ENCODE peak calls at places on chromosomes 13 and 19, in five cellular contexts. F is tibial nerve, E is HAP-1, J is AG09309, R is HFF-Myc. A is an unnamed sample.

GRCh38 chr13:75931116-75931515 is 295.0 kb downstream of the LMO7 start:
- DNase-seq in R (no peak), E (no peak), F (no peak), J (no peak), A (peak)

GRCh38 chr13:50809133-50810090 is 34.1 kb downstream of the DLEU7 start:
- DNase-seq in E (no peak), F (no peak), R (no peak), J (peak), A (no peak)

GRCh38 chr19:13014921-13015280 is 19.6 kb downstream of the NFIX start:
- DNase-seq in R (no peak), J (no peak), E (no peak), F (no peak), A (no peak)

GRCh38 chr13:76976488-76976887 is 15.4 kb upstream of the CLN5 start:
- DNase-seq in R (peak), E (no peak), F (no peak), J (no peak), A (peak)

GRCh38 chr13:26498524-26499208 is 58.8 kb upstream of the WASF3 start:
- DNase-seq in E (no peak), J (no peak), F (no peak), R (no peak), A (no peak)

GRCh38 chr13:41512441-41512840 is 55.1 kb downstream of the RGCC start:
- DNase-seq in E (no peak), F (no peak), J (no peak), R (no peak), A (no peak)

GRCh38 chr19:6580313-6580712 is 10.6 kb downstream of the CD70 start:
- DNase-seq in R (peak), E (no peak), J (no peak), F (no peak), A (peak)

GRCh38 chr19:49020931-49021895 is 2.9 kb downstream of the CGB3 start:
- DNase-seq in J (no peak), F (no peak), E (no peak), R (no peak), A (no peak)

GRCh38 chr19:15954820-15955219 is 6.0 kb downstream of the OR10H4 start:
- DNase-seq in J (no peak), E (no peak), F (no peak), R (no peak), A (no peak)

GRCh38 chr13:33366469-33367062 is 81.0 kb upstream of the STARD13 start:
- DNase-seq in F (no peak), R (no peak), E (no peak), J (no peak), A (no peak)

GRCh38 chr19:18833849-18834643 is 2.3 kb downstream of the UPF1 start:
- DNase-seq in E (peak), R (no peak), J (no peak), F (no peak), A (no peak)

GRCh38 chr13:101018720-101019119 is 344.1 kb upstream of the TMTC4 start:
- DNase-seq in R (no peak), E (no peak), F (no peak), J (no peak), A (peak)

GRCh38 chr19:47729468-47729798 is 15.9 kb upstream of the NOP53 start:
- DNase-seq in E (no peak), F (peak), J (no peak), R (peak), A (no peak)

GRCh38 chr13:31725841-31726240 is 13.5 kb upstream of the RXFP2 start:
- DNase-seq in R (no peak), E (no peak), F (no peak), J (no peak), A (no peak)

GRCh38 chr19:18417250-18418033 is 1.8 kb upstream of the SSBP4 start:
- DNase-seq in E (peak), J (no peak), R (no peak), F (no peak), A (no peak)

GRCh38 chr19:40143612-40144011 is 47.6 kb upstream of the MAP3K10 start:
- DNase-seq in E (no peak), F (peak), R (peak), J (no peak), A (no peak)

GRCh38 chr13:62137629-62138405 is 722.2 kb upstream of the PCDH20 start:
- DNase-seq in R (no peak), J (no peak), F (no peak), E (no peak), A (no peak)

GRCh38 chr13:35285677-35286076 is 190.8 kb downstream of the MAB21L1 start:
- DNase-seq in E (no peak), J (no peak), F (no peak), R (no peak), A (no peak)

GRCh38 chr13:40637644-40638043 is 28.8 kb downstream of the FOXO1 start:
- DNase-seq in J (no peak), R (no peak), E (no peak), F (no peak), A (no peak)

GRCh38 chr19:32908641-32909190 is 39.1 kb upstream of the SLC7A9 start:
- DNase-seq in J (no peak), F (no peak), E (no peak), R (no peak), A (no peak)

GRCh38 chr19:12794196-12794921 is 3.1 kb downstream of the JUNB start:
- DNase-seq in R (no peak), J (no peak), F (no peak), E (no peak), A (no peak)

GRCh38 chr19:17455711-17456123 is 5.0 kb downstream of the NXNL1 start:
- DNase-seq in R (no peak), E (no peak), J (no peak), F (no peak), A (no peak)

GRCh38 chr19:5170329-5170745 is 170.3 kb downstream of the PTPRS start:
- DNase-seq in J (no peak), E (no peak), F (no peak), R (no peak), A (no peak)

GRCh38 chr19:8017808-8018207 is 12.4 kb upstream of the ELAVL1 start:
- DNase-seq in J (no peak), F (no peak), E (no peak), R (no peak), A (no peak)

GRCh38 chr13:113126265-113127150 is 3.9 kb downstream of the F10 start:
- DNase-seq in E (no peak), F (no peak), J (no peak), R (no peak), A (no peak)

GRCh38 chr13:42777476-42777875 is 3.9 kb upstream of the FAM216B start:
- DNase-seq in F (no peak), E (no peak), R (no peak), J (no peak), A (no peak)

GRCh38 chr13:75693227-75693626 is 57.1 kb downstream of the LMO7 start:
- DNase-seq in F (no peak), R (no peak), E (no peak), J (no peak), A (no peak)

GRCh38 chr13:47188802-47189201 is 291.9 kb upstream of the HTR2A start:
- DNase-seq in F (no peak), R (peak), J (peak), E (no peak), A (no peak)

GRCh38 chr13:61414686-61415664 is 674 bp downstream of the PCDH20 start:
- DNase-seq in R (no peak), J (no peak), E (peak), F (no peak), A (peak)

GRCh38 chr13:107809125-107809524 is 406.2 kb downstream of the LIG4 start:
- DNase-seq in E (no peak), F (no peak), J (no peak), R (no peak), A (no peak)

GRCh38 chr19:49629659-49630058 is 10.3 kb downstream of the RRAS start:
- DNase-seq in R (no peak), J (no peak), F (no peak), E (no peak), A (no peak)

GRCh38 chr13:109858319-109858718 is 71.9 kb upstream of the IRS2 start:
- DNase-seq in F (no peak), R (no peak), E (no peak), J (no peak), A (no peak)

GRCh38 chr13:32472194-32472621 is 44.3 kb upstream of the N4BP2L1 start:
- DNase-seq in R (no peak), F (no peak), J (no peak), E (no peak), A (no peak)

GRCh38 chr13:99722419-99722818 is 221.1 kb downstream of the TM9SF2 start:
- DNase-seq in E (no peak), R (no peak), J (no peak), F (no peak), A (no peak)
- H3K4me3 ChIP-seq in E (no peak), R (no peak), J (no peak), F (no peak), A (no peak)

GRCh38 chr19:1254530-1255185 is 6.3 kb downstream of the MIDN start:
- DNase-seq in J (no peak), F (no peak), R (no peak), E (no peak), A (no peak)
- H3K4me3 ChIP-seq in J (no peak), F (no peak), R (no peak), E (no peak), A (no peak)

DNA sequence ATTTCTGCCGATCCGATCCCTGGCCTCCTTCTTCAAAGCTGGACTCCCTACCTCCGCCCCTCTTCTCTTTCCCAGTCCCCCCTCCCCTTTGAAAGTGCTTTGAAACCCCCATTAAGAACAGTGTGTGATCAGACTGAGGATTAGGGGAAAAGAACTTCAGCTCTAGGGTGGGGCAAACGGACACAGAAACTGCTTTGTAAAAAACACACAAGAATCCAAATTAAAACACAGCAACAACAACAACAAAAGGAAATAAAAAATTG is 1.4 kb downstream of the SPRY2 start:
- DNase-seq in J (no peak), E (peak), R (no peak), F (no peak), A (no peak)
- H3K4me3 ChIP-seq in J (peak), E (peak), R (peak), F (peak), A (peak)

DNA sequence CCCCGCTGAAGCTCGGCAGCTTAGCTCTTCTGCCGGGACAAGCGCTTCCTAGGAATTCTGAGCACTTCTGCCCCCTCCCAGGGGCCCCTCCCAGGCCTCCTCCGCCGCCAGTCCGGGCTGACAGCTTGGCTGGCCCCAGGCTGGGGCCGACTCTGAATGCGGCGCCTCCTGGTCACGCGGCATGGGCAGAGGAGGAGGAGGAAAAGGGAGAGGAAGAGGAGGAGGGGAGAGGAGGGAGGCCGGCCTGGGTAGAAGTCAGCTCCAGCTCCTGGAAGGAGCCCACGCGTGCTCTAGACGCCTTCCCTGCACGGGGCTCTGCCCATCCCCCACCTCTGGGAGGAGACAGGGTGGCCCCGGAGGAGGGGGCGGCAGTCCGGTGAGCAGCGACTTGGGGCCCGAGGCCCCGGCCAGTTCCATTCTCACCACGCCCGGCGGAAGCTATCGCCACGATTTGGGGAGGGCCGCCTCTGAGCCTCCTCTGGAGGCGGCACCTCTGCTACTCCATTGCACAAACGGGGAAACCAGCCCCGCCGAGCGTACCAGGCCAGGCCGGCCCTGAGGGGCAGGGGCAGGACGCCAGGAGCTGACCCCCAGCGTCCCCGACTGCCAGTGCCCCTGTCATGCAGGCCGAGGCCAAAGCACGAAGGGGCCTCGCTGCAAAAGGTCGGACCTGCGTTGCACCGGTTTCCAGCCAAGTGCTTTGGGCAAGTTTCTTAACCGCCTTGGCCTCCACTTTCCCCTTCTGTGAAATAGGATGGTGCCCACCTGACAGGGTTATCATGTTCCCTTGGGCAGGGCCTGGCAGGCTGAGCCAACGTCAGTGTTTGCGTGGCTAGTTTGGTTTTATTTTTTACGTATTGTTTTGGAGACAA is 31.6 kb downstream of the CCNE1 start:
- DNase-seq in E (no peak), R (no peak), F (peak), J (no peak), A (no peak)
- H3K4me3 ChIP-seq in E (no peak), R (peak), F (peak), J (peak), A (peak)

DNA sequence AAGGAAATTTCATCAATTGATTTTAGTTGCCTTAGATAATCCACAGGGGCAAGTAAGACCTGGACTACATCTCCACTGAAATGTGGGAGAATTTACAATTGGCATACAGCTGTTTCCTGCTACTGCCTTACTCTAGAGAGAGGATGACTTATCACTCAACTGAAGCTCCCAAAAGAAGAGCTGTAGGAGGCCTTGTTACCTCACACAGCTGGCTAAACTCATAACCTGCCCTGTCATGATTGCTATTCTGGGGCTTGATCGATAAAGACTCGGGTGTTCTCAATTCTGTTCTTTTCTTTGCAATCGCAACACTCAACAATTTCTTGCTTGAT is 1396.4 kb downstream of the EFNB2 start:
- DNase-seq in J (no peak), F (no peak), R (no peak), E (no peak), A (no peak)
- H3K4me3 ChIP-seq in J (no peak), F (no peak), R (no peak), E (no peak), A (no peak)

DNA sequence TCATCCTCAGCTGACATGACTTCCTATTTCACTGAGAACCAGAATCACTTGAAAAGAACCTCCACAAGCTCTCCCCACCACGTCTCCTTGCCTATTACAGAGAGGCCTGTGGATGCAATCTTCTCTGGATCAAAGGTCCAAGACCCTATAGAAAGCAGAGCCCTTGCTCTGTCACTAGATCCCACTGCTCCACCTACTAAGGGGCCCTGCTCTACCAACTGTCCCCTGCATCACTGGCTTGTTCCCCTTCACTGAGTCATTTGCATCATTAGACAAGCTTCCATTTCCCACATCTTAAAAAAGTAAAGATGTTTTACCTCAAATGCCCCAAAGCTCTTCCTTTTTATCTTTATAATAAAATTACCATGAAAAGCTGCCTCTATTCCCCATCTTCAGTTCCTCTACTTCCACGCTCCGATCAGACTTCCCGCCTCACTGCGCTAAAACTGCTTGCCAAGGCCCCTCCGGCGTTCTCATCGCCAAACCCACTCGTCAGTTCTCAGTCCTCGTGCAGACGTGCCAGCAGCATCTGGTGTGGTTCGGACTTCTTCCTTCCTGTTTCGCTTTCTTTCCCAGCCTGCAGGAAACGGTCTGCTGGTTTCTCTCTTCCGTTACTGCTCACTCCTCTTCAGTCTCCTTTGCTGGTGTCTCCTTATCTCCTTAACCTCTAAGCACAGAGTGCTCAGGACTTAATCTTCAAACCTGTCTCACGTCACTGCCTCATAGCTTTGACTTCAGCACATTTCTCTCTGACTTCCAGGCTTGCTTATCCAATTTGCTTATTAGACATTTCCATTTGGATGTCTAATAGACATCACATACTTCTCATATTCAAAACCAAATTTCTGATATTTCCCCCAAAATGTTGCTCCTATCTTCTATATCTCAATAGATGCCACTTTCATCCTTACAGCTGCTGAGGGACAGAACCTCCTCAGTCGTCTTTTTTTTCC is 40.5 kb downstream of the RCBTB2 start:
- DNase-seq in R (peak), J (peak), F (peak), E (no peak), A (no peak)
- H3K4me3 ChIP-seq in R (peak), J (peak), F (peak), E (no peak), A (no peak)